ENCODE peak calls at places on chromosomes 5 and 9, in five cellular contexts. One of them, this sample, is unnamed.

GRCh38 chr5:173229381-173229959 is 5.5 kb downstream of the NKX2-5 start:
- DNase-seq in activated naive CD8-positive, alpha-beta T cell treated with anti-CD3 and anti-CD28 coated beads for 36 hours: no peak
- DNase-seq in stimulated activated CD8-positive, alpha-beta memory T cell treated with anti-CD3 and anti-CD28 coated beads, Interleukin-4, amount 100 ng/mL, for 4 hours: no peak
- DNase-seq in DMS153: no peak
- DNase-seq in activated CD8-positive, alpha-beta memory T cell treated with anti-CD3 and anti-CD28 coated beads for 4 hours: no peak
- DNase-seq in this sample: peak; percentile 30

GRCh38 chr9:69234683-69235082 is 60.6 kb downstream of the TJP2 start:
- DNase-seq in activated naive CD8-positive, alpha-beta T cell treated with anti-CD3 and anti-CD28 coated beads for 36 hours: no peak
- DNase-seq in stimulated activated CD8-positive, alpha-beta memory T cell treated with anti-CD3 and anti-CD28 coated beads, Interleukin-4, amount 100 ng/mL, for 4 hours: no peak
- DNase-seq in DMS153: no peak
- DNase-seq in activated CD8-positive, alpha-beta memory T cell treated with anti-CD3 and anti-CD28 coated beads for 4 hours: no peak
- DNase-seq in this sample: no peak

GRCh38 chr5:135120951-135121350 is 86.9 kb upstream of the PITX1 start:
- DNase-seq in activated naive CD8-positive, alpha-beta T cell treated with anti-CD3 and anti-CD28 coated beads for 36 hours: no peak
- DNase-seq in stimulated activated CD8-positive, alpha-beta memory T cell treated with anti-CD3 and anti-CD28 coated beads, Interleukin-4, amount 100 ng/mL, for 4 hours: no peak
- DNase-seq in DMS153: no peak
- DNase-seq in activated CD8-positive, alpha-beta memory T cell treated with anti-CD3 and anti-CD28 coated beads for 4 hours: no peak
- DNase-seq in this sample: peak; percentile 67

GRCh38 chr5:8952147-8952546 is 593.7 kb downstream of the SEMA5A start:
- DNase-seq in activated naive CD8-positive, alpha-beta T cell treated with anti-CD3 and anti-CD28 coated beads for 36 hours: no peak
- DNase-seq in stimulated activated CD8-positive, alpha-beta memory T cell treated with anti-CD3 and anti-CD28 coated beads, Interleukin-4, amount 100 ng/mL, for 4 hours: no peak
- DNase-seq in DMS153: no peak
- DNase-seq in activated CD8-positive, alpha-beta memory T cell treated with anti-CD3 and anti-CD28 coated beads for 4 hours: no peak
- DNase-seq in this sample: no peak

GRCh38 chr9:121333950-121334773 is 35.9 kb downstream of the STOM start:
- DNase-seq in activated naive CD8-positive, alpha-beta T cell treated with anti-CD3 and anti-CD28 coated beads for 36 hours: no peak
- DNase-seq in stimulated activated CD8-positive, alpha-beta memory T cell treated with anti-CD3 and anti-CD28 coated beads, Interleukin-4, amount 100 ng/mL, for 4 hours: no peak
- DNase-seq in DMS153: no peak
- DNase-seq in activated CD8-positive, alpha-beta memory T cell treated with anti-CD3 and anti-CD28 coated beads for 4 hours: no peak
- DNase-seq in this sample: no peak

GRCh38 chr9:101791938-101792337 is 53.5 kb upstream of the GRIN3A start:
- DNase-seq in activated naive CD8-positive, alpha-beta T cell treated with anti-CD3 and anti-CD28 coated beads for 36 hours: peak; percentile 7
- DNase-seq in stimulated activated CD8-positive, alpha-beta memory T cell treated with anti-CD3 and anti-CD28 coated beads, Interleukin-4, amount 100 ng/mL, for 4 hours: no peak
- DNase-seq in DMS153: peak; percentile 4
- DNase-seq in activated CD8-positive, alpha-beta memory T cell treated with anti-CD3 and anti-CD28 coated beads for 4 hours: no peak
- DNase-seq in this sample: peak; percentile 70

GRCh38 chr9:96169488-96169887 is 132.5 kb downstream of the HSD17B3 start:
- DNase-seq in activated naive CD8-positive, alpha-beta T cell treated with anti-CD3 and anti-CD28 coated beads for 36 hours: no peak
- DNase-seq in stimulated activated CD8-positive, alpha-beta memory T cell treated with anti-CD3 and anti-CD28 coated beads, Interleukin-4, amount 100 ng/mL, for 4 hours: no peak
- DNase-seq in DMS153: no peak
- DNase-seq in activated CD8-positive, alpha-beta memory T cell treated with anti-CD3 and anti-CD28 coated beads for 4 hours: no peak
- DNase-seq in this sample: peak; percentile 94

GRCh38 chr9:121748727-121749546 is 97.5 kb downstream of the DAB2IP start:
- DNase-seq in activated naive CD8-positive, alpha-beta T cell treated with anti-CD3 and anti-CD28 coated beads for 36 hours: no peak
- DNase-seq in stimulated activated CD8-positive, alpha-beta memory T cell treated with anti-CD3 and anti-CD28 coated beads, Interleukin-4, amount 100 ng/mL, for 4 hours: no peak
- DNase-seq in DMS153: no peak
- DNase-seq in activated CD8-positive, alpha-beta memory T cell treated with anti-CD3 and anti-CD28 coated beads for 4 hours: no peak
- DNase-seq in this sample: no peak

GRCh38 chr9:36866840-36867239 is 167.2 kb downstream of the PAX5 start:
- DNase-seq in activated naive CD8-positive, alpha-beta T cell treated with anti-CD3 and anti-CD28 coated beads for 36 hours: no peak
- DNase-seq in stimulated activated CD8-positive, alpha-beta memory T cell treated with anti-CD3 and anti-CD28 coated beads, Interleukin-4, amount 100 ng/mL, for 4 hours: no peak
- DNase-seq in DMS153: no peak
- DNase-seq in activated CD8-positive, alpha-beta memory T cell treated with anti-CD3 and anti-CD28 coated beads for 4 hours: no peak
- DNase-seq in this sample: no peak

GRCh38 chr5:168916852-168917251 is 337.7 kb upstream of the PANK3 start:
- DNase-seq in activated naive CD8-positive, alpha-beta T cell treated with anti-CD3 and anti-CD28 coated beads for 36 hours: no peak
- DNase-seq in stimulated activated CD8-positive, alpha-beta memory T cell treated with anti-CD3 and anti-CD28 coated beads, Interleukin-4, amount 100 ng/mL, for 4 hours: no peak
- DNase-seq in DMS153: no peak
- DNase-seq in activated CD8-positive, alpha-beta memory T cell treated with anti-CD3 and anti-CD28 coated beads for 4 hours: no peak
- DNase-seq in this sample: no peak

GRCh38 chr9:16553869-16554540 is 316.5 kb downstream of the BNC2 start:
- DNase-seq in activated naive CD8-positive, alpha-beta T cell treated with anti-CD3 and anti-CD28 coated beads for 36 hours: no peak
- DNase-seq in stimulated activated CD8-positive, alpha-beta memory T cell treated with anti-CD3 and anti-CD28 coated beads, Interleukin-4, amount 100 ng/mL, for 4 hours: no peak
- DNase-seq in DMS153: no peak
- DNase-seq in activated CD8-positive, alpha-beta memory T cell treated with anti-CD3 and anti-CD28 coated beads for 4 hours: no peak
- DNase-seq in this sample: no peak

GRCh38 chr5:147017191-147017590 is 138.6 kb upstream of the PPP2R2B start:
- DNase-seq in activated naive CD8-positive, alpha-beta T cell treated with anti-CD3 and anti-CD28 coated beads for 36 hours: no peak
- DNase-seq in stimulated activated CD8-positive, alpha-beta memory T cell treated with anti-CD3 and anti-CD28 coated beads, Interleukin-4, amount 100 ng/mL, for 4 hours: no peak
- DNase-seq in DMS153: no peak
- DNase-seq in activated CD8-positive, alpha-beta memory T cell treated with anti-CD3 and anti-CD28 coated beads for 4 hours: no peak
- DNase-seq in this sample: no peak

GRCh38 chr5:161190778-161191177 is 338.8 kb upstream of the ATP10B start:
- DNase-seq in activated naive CD8-positive, alpha-beta T cell treated with anti-CD3 and anti-CD28 coated beads for 36 hours: no peak
- DNase-seq in stimulated activated CD8-positive, alpha-beta memory T cell treated with anti-CD3 and anti-CD28 coated beads, Interleukin-4, amount 100 ng/mL, for 4 hours: no peak
- DNase-seq in DMS153: no peak
- DNase-seq in activated CD8-positive, alpha-beta memory T cell treated with anti-CD3 and anti-CD28 coated beads for 4 hours: no peak
- DNase-seq in this sample: peak; percentile 46

GRCh38 chr5:9540791-9541190 is 5.1 kb downstream of the SEMA5A start:
- DNase-seq in activated naive CD8-positive, alpha-beta T cell treated with anti-CD3 and anti-CD28 coated beads for 36 hours: no peak
- DNase-seq in stimulated activated CD8-positive, alpha-beta memory T cell treated with anti-CD3 and anti-CD28 coated beads, Interleukin-4, amount 100 ng/mL, for 4 hours: no peak
- DNase-seq in DMS153: no peak
- DNase-seq in activated CD8-positive, alpha-beta memory T cell treated with anti-CD3 and anti-CD28 coated beads for 4 hours: no peak
- DNase-seq in this sample: no peak

GRCh38 chr9:109213300-109214121 is 46.5 kb upstream of the FRRS1L start:
- DNase-seq in activated naive CD8-positive, alpha-beta T cell treated with anti-CD3 and anti-CD28 coated beads for 36 hours: no peak
- DNase-seq in stimulated activated CD8-positive, alpha-beta memory T cell treated with anti-CD3 and anti-CD28 coated beads, Interleukin-4, amount 100 ng/mL, for 4 hours: no peak
- DNase-seq in DMS153: no peak
- DNase-seq in activated CD8-positive, alpha-beta memory T cell treated with anti-CD3 and anti-CD28 coated beads for 4 hours: no peak
- DNase-seq in this sample: no peak

GRCh38 chr5:39283231-39283818 is 64.0 kb upstream of the FYB1 start:
- DNase-seq in activated naive CD8-positive, alpha-beta T cell treated with anti-CD3 and anti-CD28 coated beads for 36 hours: peak; percentile 36
- DNase-seq in stimulated activated CD8-positive, alpha-beta memory T cell treated with anti-CD3 and anti-CD28 coated beads, Interleukin-4, amount 100 ng/mL, for 4 hours: no peak
- DNase-seq in DMS153: peak; percentile 50
- DNase-seq in activated CD8-positive, alpha-beta memory T cell treated with anti-CD3 and anti-CD28 coated beads for 4 hours: peak; percentile 27
- DNase-seq in this sample: peak; percentile 71

GRCh38 chr5:149857499-149857898 is 87.1 kb downstream of the PDE6A start:
- DNase-seq in activated naive CD8-positive, alpha-beta T cell treated with anti-CD3 and anti-CD28 coated beads for 36 hours: no peak
- DNase-seq in stimulated activated CD8-positive, alpha-beta memory T cell treated with anti-CD3 and anti-CD28 coated beads, Interleukin-4, amount 100 ng/mL, for 4 hours: no peak
- DNase-seq in DMS153: peak; percentile 46
- DNase-seq in activated CD8-positive, alpha-beta memory T cell treated with anti-CD3 and anti-CD28 coated beads for 4 hours: no peak
- DNase-seq in this sample: no peak

GRCh38 chr9:8860925-8861324 is 1061.3 kb upstream of the DMAC1 start:
- DNase-seq in activated naive CD8-positive, alpha-beta T cell treated with anti-CD3 and anti-CD28 coated beads for 36 hours: no peak
- DNase-seq in stimulated activated CD8-positive, alpha-beta memory T cell treated with anti-CD3 and anti-CD28 coated beads, Interleukin-4, amount 100 ng/mL, for 4 hours: no peak
- DNase-seq in DMS153: no peak
- DNase-seq in activated CD8-positive, alpha-beta memory T cell treated with anti-CD3 and anti-CD28 coated beads for 4 hours: no peak
- DNase-seq in this sample: no peak

GRCh38 chr5:149135536-149136201 is 5.6 kb upstream of the ABLIM3 start:
- DNase-seq in activated naive CD8-positive, alpha-beta T cell treated with anti-CD3 and anti-CD28 coated beads for 36 hours: no peak
- DNase-seq in stimulated activated CD8-positive, alpha-beta memory T cell treated with anti-CD3 and anti-CD28 coated beads, Interleukin-4, amount 100 ng/mL, for 4 hours: no peak
- DNase-seq in DMS153: no peak
- DNase-seq in activated CD8-positive, alpha-beta memory T cell treated with anti-CD3 and anti-CD28 coated beads for 4 hours: no peak
- DNase-seq in this sample: no peak

GRCh38 chr5:180105827-180106312 is 34.3 kb upstream of the RNF130 start:
- DNase-seq in activated naive CD8-positive, alpha-beta T cell treated with anti-CD3 and anti-CD28 coated beads for 36 hours: no peak
- DNase-seq in stimulated activated CD8-positive, alpha-beta memory T cell treated with anti-CD3 and anti-CD28 coated beads, Interleukin-4, amount 100 ng/mL, for 4 hours: no peak
- DNase-seq in DMS153: no peak
- DNase-seq in activated CD8-positive, alpha-beta memory T cell treated with anti-CD3 and anti-CD28 coated beads for 4 hours: no peak
- DNase-seq in this sample: no peak

This sample was measured in neural progenitor cell.